ENCODE peak calls at places on chromosome 4, in five cellular contexts. J is NCI-H345; Z is breast epithelium; I is stimulated activated CD8-positive, alpha-beta memory T cell treated with anti-CD3 and anti-CD28 coated beads, Interleukin-2, amount 100 ng/mL, for 48 hours; Y is hippocampal formation. V is an unnamed sample.

GRCh38 chr4:140523370-140523856 is 555 bp upstream of the ELMOD2 start:
- DNase-seq in Z (no peak), I (no peak), J (no peak), Y (no peak), V (no peak)

GRCh38 chr4:100842856-100843255 is 325.0 kb upstream of the EMCN start:
- DNase-seq in Z (no peak), J (no peak), Y (no peak), I (no peak), V (no peak)

GRCh38 chr4:146567396-146567795 is 45.7 kb upstream of the SLC10A7 start:
- DNase-seq in Z (no peak), J (no peak), Y (no peak), I (no peak), V (no peak)

GRCh38 chr4:113695328-113696169 is 66.0 kb downstream of the CAMK2D start:
- DNase-seq in I (no peak), Z (no peak), J (no peak), Y (no peak), V (no peak)

GRCh38 chr4:29423836-29424721 is 1296.1 kb upstream of the PCDH7 start:
- DNase-seq in I (no peak), Z (no peak), J (no peak), Y (no peak), V (no peak)

GRCh38 chr4:87824352-87824751 is 8.4 kb upstream of the MEPE start:
- DNase-seq in Y (no peak), I (no peak), J (no peak), Z (no peak), V (no peak)

GRCh38 chr4:41963105-41963504 is 18.5 kb upstream of the DCAF4L1 start:
- DNase-seq in J (no peak), Z (no peak), I (no peak), Y (no peak), V (no peak)

GRCh38 chr4:85495621-85496020 is 20.7 kb downstream of the ARHGAP24 start:
- DNase-seq in J (no peak), Y (no peak), Z (no peak), I (no peak), V (no peak)

GRCh38 chr4:16916719-16917337 is 18.4 kb upstream of the LDB2 start:
- DNase-seq in J (no peak), Y (no peak), I (peak), Z (no peak), V (peak)

GRCh38 chr4:56049428-56050212 is 100.9 kb downstream of the CEP135 start:
- DNase-seq in J (peak), Z (no peak), Y (no peak), I (no peak), V (no peak)

GRCh38 chr4:155025762-155026457 is 182.5 kb upstream of the NPY2R start:
- DNase-seq in Y (no peak), I (no peak), J (no peak), Z (no peak), V (no peak)

GRCh38 chr4:61511716-61512488 is 311.8 kb downstream of the ADGRL3 start:
- DNase-seq in Y (no peak), J (no peak), Z (no peak), I (no peak), V (no peak)

GRCh38 chr4:46146993-46147392 is 23.1 kb upstream of the GABRG1 start:
- DNase-seq in J (no peak), Z (no peak), Y (no peak), I (no peak), V (no peak)

GRCh38 chr4:52376107-52376704 is 282.9 kb downstream of the USP46 start:
- DNase-seq in Y (peak), J (peak), Z (no peak), I (no peak), V (no peak)

GRCh38 chr4:2446656-2447564 is 22.0 kb upstream of the RNF4 start:
- DNase-seq in Z (no peak), I (no peak), J (no peak), Y (no peak), V (no peak)

GRCh38 chr4:161287678-161288352 is 876.0 kb downstream of the FSTL5 start:
- DNase-seq in I (no peak), J (no peak), Z (no peak), Y (no peak), V (no peak)

GRCh38 chr4:166078956-166079355 is 205.9 kb downstream of the TLL1 start:
- DNase-seq in I (no peak), Y (no peak), Z (no peak), J (no peak), V (no peak)

GRCh38 chr4:145066063-145066501 is 31.9 kb downstream of the ANAPC10 start:
- DNase-seq in I (no peak), Z (no peak), J (no peak), Y (no peak), V (no peak)

GRCh38 chr4:183348706-183349659 is 26.8 kb upstream of the CLDN24 start:
- DNase-seq in Z (no peak), I (no peak), Y (no peak), J (no peak), V (no peak)

V was measured in CD8-positive, alpha-beta T cell.